ENCODE peak calls at places on chromosomes 3 and 15, in nine cellular contexts. T, P, G, U, C, A, I, E and W are unnamed samples.

GRCh38 chr3:12196684-12197083 is 38.0 kb upstream of the TIMP4 start:
- DNase-seq in T (no peak), P (no peak), G (no peak), U (no peak), C (no peak), A (no peak), I (no peak), E (no peak), W (no peak)

GRCh38 chr15:60899322-60899966 is 329.7 kb downstream of the RORA start:
- DNase-seq in T (no peak), P (no peak), G (no peak), U (peak; percentile 76), C (no peak), A (no peak), I (peak; percentile 19), E (no peak), W (no peak)

GRCh38 chr3:46849098-46849631 is 14.1 kb downstream of the MYL3 start:
- DNase-seq in T (no peak), P (no peak), G (no peak), U (no peak), C (no peak), A (no peak), I (no peak), E (peak; percentile 11), W (no peak)

GRCh38 chr15:39014682-39015081 is 450.1 kb upstream of the RASGRP1 start:
- DNase-seq in T (no peak), P (no peak), G (no peak), U (no peak), C (no peak), A (no peak), I (no peak), E (no peak), W (no peak)

GRCh38 chr3:194364652-194365434 is 4.7 kb downstream of the LRRC15 start:
- DNase-seq in T (no peak), P (no peak), G (no peak), U (no peak), C (no peak), A (no peak), I (no peak), E (no peak), W (peak; percentile 19)

GRCh38 chr3:89107461-89108035 is at the start of gene EPHA3:
- DNase-seq in T (peak; percentile 22), P (peak; percentile 55), G (peak; percentile 53), U (no peak), C (peak; percentile 85), A (peak; percentile 35), I (peak; percentile 12), E (peak; percentile 54), W (peak; percentile 52)

GRCh38 chr15:91857772-91858171 is 4.3 kb downstream of the SLCO3A1 start:
- DNase-seq in T (no peak), P (no peak), G (no peak), U (peak; percentile 74), C (no peak), A (no peak), I (no peak), E (no peak), W (no peak)

GRCh38 chr15:41917767-41918430 is 24.0 kb upstream of the SPTBN5 start:
- DNase-seq in T (peak; percentile 24), P (peak; percentile 37), G (no peak), U (no peak), C (no peak), A (peak; percentile 70), I (no peak), E (peak; percentile 56), W (no peak)

GRCh38 chr3:108062051-108062450 is 28.8 kb downstream of the CD47 start:
- DNase-seq in T (no peak), P (no peak), G (no peak), U (no peak), C (no peak), A (no peak), I (no peak), E (no peak), W (no peak)

GRCh38 chr15:88812137-88812536 is 8.9 kb downstream of the ACAN start:
- DNase-seq in T (no peak), P (no peak), G (no peak), U (no peak), C (no peak), A (no peak), I (no peak), E (no peak), W (no peak)

GRCh38 chr15:70429323-70429722 is 331.6 kb upstream of the TLE3 start:
- DNase-seq in T (no peak), P (no peak), G (no peak), U (no peak), C (no peak), A (no peak), I (no peak), E (no peak), W (no peak)

GRCh38 chr3:192223815-192224214 is 503.5 kb downstream of the FGF12 start:
- DNase-seq in T (no peak), P (no peak), G (no peak), U (no peak), C (no peak), A (no peak), I (no peak), E (no peak), W (no peak)

GRCh38 chr3:51686512-51687215 is 15.6 kb downstream of the TEX264 start:
- DNase-seq in T (no peak), P (no peak), G (no peak), U (peak; percentile 68), C (no peak), A (peak; percentile 43), I (no peak), E (peak; percentile 55), W (peak; percentile 57)

GRCh38 chr3:146466596-146466995 is 2.8 kb downstream of the PLSCR2 start:
- DNase-seq in T (no peak), P (no peak), G (no peak), U (no peak), C (no peak), A (no peak), I (no peak), E (no peak), W (no peak)

GRCh38 chr3:146465713-146466465 is 3.5 kb downstream of the PLSCR2 start:
- DNase-seq in T (no peak), P (no peak), G (no peak), U (no peak), C (no peak), A (no peak), I (no peak), E (no peak), W (no peak)

GRCh38 chr3:146469206-146470017 is at the start of gene PLSCR2:
- DNase-seq in T (peak; percentile 71), P (peak; percentile 68), G (no peak), U (peak; percentile 8), C (peak; percentile 85), A (peak; percentile 88), I (no peak), E (peak; percentile 84), W (peak; percentile 83)

GRCh38 chr3:146470424-146470990 is 1.1 kb upstream of the PLSCR2 start:
- DNase-seq in T (no peak), P (no peak), G (no peak), U (no peak), C (no peak), A (no peak), I (no peak), E (no peak), W (no peak)

DNA sequence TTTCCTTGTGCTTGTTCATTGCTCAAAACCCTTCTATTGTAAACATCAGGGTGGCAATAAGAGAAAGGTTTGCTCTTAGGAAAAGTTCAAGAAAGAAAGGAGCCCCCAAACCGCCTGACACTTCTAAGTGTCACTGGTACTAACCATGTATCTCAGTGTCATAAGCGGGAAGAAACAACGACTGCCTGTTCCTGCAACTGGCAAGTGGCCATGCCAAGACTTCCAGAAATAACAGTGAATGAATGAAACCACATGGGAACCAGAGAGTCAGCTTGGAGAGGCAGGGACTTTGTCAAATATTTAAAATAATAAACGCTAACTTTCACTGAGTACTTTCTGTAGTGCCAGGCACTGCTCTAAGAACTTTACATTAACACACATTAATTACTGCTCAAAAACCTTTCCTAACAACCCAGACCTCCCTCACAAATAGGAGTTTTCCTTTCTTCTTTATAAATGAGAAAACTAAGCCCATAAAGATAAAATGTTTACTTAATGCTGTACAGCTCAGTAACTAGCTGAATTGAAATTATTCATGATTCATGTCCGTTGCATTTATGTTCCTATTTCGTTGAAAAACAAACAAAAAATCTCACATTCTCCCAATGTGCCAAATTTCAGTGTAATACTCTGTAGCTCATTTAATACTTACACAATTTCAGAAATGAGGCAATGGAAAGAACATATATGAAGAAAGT is 978 bp downstream of the PLSCR2 start:
- DNase-seq in T (no peak), P (no peak), G (no peak), U (no peak), C (no peak), A (peak; percentile 16), I (no peak), E (no peak), W (no peak)
- TF ChIP-seq EP300 in T (no peak), P (no peak), G (no peak), U (no peak), C (no peak), A (no peak), I (no peak), E (no peak), W (no peak)

GRCh38 chr15:90184786-90185704 is 16.1 kb upstream of the SEMA4B start:
- DNase-seq in T (peak; percentile 95), P (peak; percentile 87), G (no peak), U (no peak), C (peak; percentile 85), A (peak; percentile 86), I (peak; percentile 54), E (peak; percentile 74), W (peak; percentile 81)

GRCh38 chr15:90184119-90184785 is 16.9 kb upstream of the SEMA4B start:
- DNase-seq in T (peak; percentile 92), P (peak; percentile 85), G (no peak), U (peak; percentile 76), C (peak; percentile 96), A (peak; percentile 98), I (peak; percentile 24), E (peak; percentile 91), W (peak; percentile 89)

GRCh38 chr15:90178468-90179435 is 22.4 kb upstream of the SEMA4B start:
- DNase-seq in T (no peak), P (no peak), G (no peak), U (peak; percentile 64), C (no peak), A (no peak), I (no peak), E (no peak), W (no peak)

GRCh38 chr15:90177012-90177411 is 24.1 kb upstream of the SEMA4B start:
- DNase-seq in T (no peak), P (no peak), G (no peak), U (no peak), C (no peak), A (no peak), I (no peak), E (no peak), W (no peak)

GRCh38 chr15:90181781-90182180 is 19.3 kb upstream of the SEMA4B start:
- DNase-seq in T (no peak), P (no peak), G (no peak), U (no peak), C (no peak), A (no peak), I (no peak), E (no peak), W (no peak)
- H3K4me1 ChIP-seq in T (peaks cover 33% of the 10 kb centered on the region), P (peaks cover 4% of the 10 kb centered on the region), G (peaks cover 4% of the 10 kb centered on the region), U (peaks cover 31% of the 10 kb centered on the region), C (peaks cover 29% of the 10 kb centered on the region), A (peaks cover 36% of the 10 kb centered on the region), I (peaks cover 50% of the 10 kb centered on the region), E (peaks cover 15% of the 10 kb centered on the region), W (peaks cover 11% of the 10 kb centered on the region)

GRCh38 chr3:71304684-71305083 is 278.8 kb downstream of the FOXP1 start:
- DNase-seq in T (no peak), P (peak; percentile 49), G (no peak), U (no peak), C (no peak), A (peak; percentile 12), I (peak; percentile 15), E (no peak), W (peak; percentile 22)
- TF ChIP-seq EP300 in T (no peak), P (no peak), G (no peak), U (no peak), C (no peak), A (no peak), I (no peak), E (no peak), W (no peak)

GRCh38 chr3:187808466-187809291 is 63.4 kb upstream of the BCL6 start:
- DNase-seq in T (no peak), P (no peak), G (no peak), U (no peak), C (no peak), A (no peak), I (peak; percentile 82), E (no peak), W (peak; percentile 48)
- H3K4me1 ChIP-seq in T (peaks cover 38% of the 10 kb centered on the region), P (peaks cover 9% of the 10 kb centered on the region), G (peaks cover 1% of the 10 kb centered on the region), U (no peaks in the 10 kb centered on the region), C (no peaks in the 10 kb centered on the region), A (no peaks in the 10 kb centered on the region), I (peaks cover 50% of the 10 kb centered on the region), E (no peaks in the 10 kb centered on the region), W (no peaks in the 10 kb centered on the region)